ENCODE peak calls at places on chromosomes 2 and 18, in four cellular contexts. T is K562, W is H1, U is GM12891. L is an unnamed sample.

GRCh38 chr2:48586433-48586832 is 31.2 kb upstream of the GTF2A1L start:
- DNase-seq in T (no peak), W (no peak), U (no peak), L (no peak)

GRCh38 chr18:78939734-78940260 is 39.8 kb upstream of the SALL3 start:
- DNase-seq in T (no peak), W (no peak), U (no peak), L (no peak)

GRCh38 chr2:138589663-138590062 is 88.1 kb downstream of the SPOPL start:
- DNase-seq in T (no peak), W (no peak), U (no peak), L (no peak)

GRCh38 chr2:184558713-184559464 is 39.4 kb upstream of the ZNF804A start:
- DNase-seq in T (no peak), W (no peak), U (no peak), L (no peak)

GRCh38 chr2:105674859-105675541 is 69.7 kb upstream of the NCK2 start:
- DNase-seq in T (no peak), W (no peak), U (no peak), L (no peak)

GRCh38 chr2:393711-394696 is 106.1 kb upstream of the ALKAL2 start:
- DNase-seq in T (no peak), W (peak), U (peak), L (no peak)

GRCh38 chr2:240794178-240794721 is 25.8 kb downstream of the KIF1A start:
- DNase-seq in T (no peak), W (no peak), U (no peak), L (no peak)

GRCh38 chr18:35775887-35776286 is 194.3 kb downstream of the GALNT1 start:
- DNase-seq in T (no peak), W (no peak), U (no peak), L (no peak)

GRCh38 chr18:33424266-33424946 is 16.1 kb downstream of the CCDC178 start:
- DNase-seq in T (no peak), W (no peak), U (no peak), L (no peak)

GRCh38 chr2:43070676-43071491 is 155.5 kb downstream of the ZFP36L2 start:
- DNase-seq in T (no peak), W (no peak), U (no peak), L (no peak)
- TF ChIP-seq TAF1 in T (no peak), W (no peak), U (no peak), L (no peak)

GRCh38 chr2:156890498-156891148 is 366.9 kb upstream of the GALNT5 start:
- DNase-seq in T (no peak), W (no peak), U (no peak), L (no peak)
- TF ChIP-seq TAF1 in T (no peak), W (no peak), U (no peak), L (no peak)

GRCh38 chr2:209974566-209974965 is 27.9 kb upstream of the RPE start:
- DNase-seq in T (no peak), W (no peak), U (no peak), L (no peak)
- TF ChIP-seq TAF1 in T (no peak), W (no peak), U (no peak), L (no peak)

DNA sequence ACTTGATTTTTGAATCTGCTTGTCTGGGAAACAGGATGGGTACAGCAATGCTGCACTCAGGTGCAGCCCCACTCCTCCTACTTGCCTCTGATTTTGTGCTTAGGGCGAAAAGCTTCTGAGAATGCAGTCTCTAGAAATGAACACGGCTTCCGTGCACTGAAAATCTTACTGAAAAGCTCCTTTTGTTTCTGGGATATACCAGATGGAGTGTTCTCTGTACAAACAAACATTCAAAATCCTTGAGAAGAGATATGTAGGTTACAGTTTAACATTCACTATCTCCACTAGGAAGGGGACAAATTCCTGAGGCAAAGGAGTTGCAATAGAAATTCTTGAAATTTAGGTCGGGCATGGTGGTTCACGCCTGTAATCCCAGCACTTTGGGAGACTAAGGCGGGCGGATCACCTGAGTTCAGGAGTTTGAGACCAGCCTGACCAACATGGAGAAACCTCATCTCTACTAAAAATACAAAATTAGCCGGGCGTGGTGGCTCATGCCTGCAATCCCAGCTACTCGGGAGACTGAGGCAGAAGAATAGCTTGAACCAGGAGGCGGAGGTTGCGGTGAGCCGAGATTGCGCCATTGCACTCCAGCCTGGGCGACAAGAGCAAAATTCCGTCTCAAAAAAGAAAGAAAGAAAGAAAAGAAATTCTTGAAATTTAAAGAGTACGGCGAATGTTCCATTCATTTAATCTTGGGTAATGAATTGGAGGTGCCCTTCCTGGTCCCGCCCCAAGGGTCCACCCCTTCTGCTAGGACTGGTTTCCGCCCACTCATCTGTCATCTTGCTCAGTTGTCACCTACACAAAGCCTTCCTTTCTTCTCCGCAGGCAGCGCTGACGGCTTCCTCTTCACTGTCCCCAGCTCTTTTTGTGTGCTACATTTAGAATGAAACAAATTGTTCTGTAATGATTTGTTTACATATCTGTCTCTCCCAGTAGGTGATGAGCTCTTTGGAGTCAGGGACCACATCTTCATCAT is 92.4 kb downstream of the SOCS6 start:
- DNase-seq in T (peak), W (no peak), U (peak), L (no peak)
- TF ChIP-seq TAF1 in T (no peak), W (no peak), U (no peak), L (no peak)

DNA sequence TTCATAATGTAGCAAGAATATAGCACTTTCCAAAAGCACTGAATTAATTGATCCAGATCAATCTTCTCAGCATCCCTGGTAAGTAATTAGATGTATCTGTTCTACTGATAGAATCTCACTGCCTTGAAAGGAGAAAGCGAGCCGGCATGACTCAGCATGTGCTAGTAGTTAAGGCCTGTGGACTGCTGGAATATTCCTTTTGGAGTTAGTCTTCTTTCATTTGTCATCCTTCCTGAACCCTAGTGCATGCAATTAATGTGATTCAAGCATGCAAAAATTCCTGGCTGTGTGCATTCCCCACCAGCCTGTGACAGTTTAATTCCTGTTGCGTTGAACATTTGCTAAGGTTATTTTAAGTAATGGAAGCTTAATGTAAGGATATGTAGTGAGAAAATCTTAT is 128.6 kb downstream of the ARL6IP6 start:
- DNase-seq in T (no peak), W (no peak), U (no peak), L (no peak)
- TF ChIP-seq TAF1 in T (no peak), W (no peak), U (no peak), L (no peak)

GRCh38 chr2:3301001-3301400 is 76.6 kb downstream of the EIPR1 start:
- DNase-seq in T (no peak), W (no peak), U (no peak), L (no peak)
- TF ChIP-seq TAF1 in T (no peak), W (no peak), U (no peak), L (no peak)